ENCODE peak calls at places on chromosome 5, in nine cellular contexts. R is head of caudate nucleus; P is HFF-Myc; I is activated gamma-delta T cell treated with anti-CD3 and anti-CD28 coated beads, Interleukin-2, amount 50 U/mL, for 16 hours; W is GM20000; H is activated CD8-positive, alpha-beta memory T cell treated with anti-CD3 and anti-CD28 coated beads for 1 hour; L is nephron progenitor cell; B is EL; K is CD4-positive, CD25-positive, alpha-beta regulatory T cell. A is an unnamed sample.

GRCh38 chr5:172283020-172283861 is at the start of gene UBTD2:
- DNase-seq in R (peak), P (no peak), I (peak), W (peak), H (peak), L (peak), B (peak), K (peak), A (no peak)

GRCh38 chr5:132053483-132053882 is 7.0 kb upstream of the IL3 start:
- DNase-seq in R (no peak), P (no peak), I (no peak), W (no peak), H (no peak), L (no peak), B (no peak), K (no peak), A (no peak)

GRCh38 chr5:133293953-133294352 is 242.1 kb downstream of the HSPA4 start:
- DNase-seq in R (no peak), P (no peak), I (no peak), W (no peak), H (no peak), L (no peak), B (no peak), K (no peak), A (no peak)

GRCh38 chr5:40594811-40595210 is 84.9 kb upstream of the PTGER4 start:
- DNase-seq in R (no peak), P (no peak), I (no peak), W (no peak), H (no peak), L (no peak), B (peak), K (no peak), A (no peak)

GRCh38 chr5:143426437-143426991 is 23.0 kb upstream of the NR3C1 start:
- DNase-seq in R (no peak), P (no peak), I (no peak), W (no peak), H (no peak), L (no peak), B (no peak), K (no peak), A (no peak)

GRCh38 chr5:126054593-126055347 is 368.4 kb upstream of the GRAMD2B start:
- DNase-seq in R (no peak), P (no peak), I (no peak), W (no peak), H (no peak), L (no peak), B (no peak), K (no peak), A (no peak)

GRCh38 chr5:120901199-120901598 is 437.1 kb downstream of the PRR16 start:
- DNase-seq in R (no peak), P (no peak), I (no peak), W (no peak), H (no peak), L (no peak), B (peak), K (no peak), A (no peak)

GRCh38 chr5:29079771-29080170 is 2041.4 kb upstream of the CDH9 start:
- DNase-seq in R (no peak), P (no peak), I (no peak), W (no peak), H (no peak), L (peak), B (no peak), K (no peak), A (no peak)

GRCh38 chr5:55300890-55301289 is 6.6 kb downstream of the DHX29 start:
- DNase-seq in R (no peak), P (no peak), I (no peak), W (no peak), H (no peak), L (no peak), B (no peak), K (no peak), A (no peak)

GRCh38 chr5:98605010-98605425 is 168.4 kb upstream of the RGMB start:
- DNase-seq in R (no peak), P (no peak), I (no peak), W (no peak), H (no peak), L (no peak), B (peak), K (no peak), A (no peak)

GRCh38 chr5:110663525-110663924 is 62.9 kb downstream of the TMEM232 start:
- DNase-seq in R (no peak), P (no peak), I (no peak), W (peak), H (no peak), L (no peak), B (no peak), K (no peak), A (no peak)

GRCh38 chr5:132251220-132251725 is 6.2 kb upstream of the PDLIM4 start:
- DNase-seq in R (peak), P (no peak), I (no peak), W (no peak), H (no peak), L (no peak), B (peak), K (no peak), A (no peak)

GRCh38 chr5:4142842-4143241 is 547.2 kb downstream of the IRX1 start:
- DNase-seq in R (no peak), P (no peak), I (no peak), W (no peak), H (no peak), L (no peak), B (no peak), K (no peak), A (no peak)

GRCh38 chr5:31531543-31531887 is 378 bp downstream of the DROSHA start:
- DNase-seq in R (peak), P (no peak), I (peak), W (peak), H (no peak), L (peak), B (peak), K (no peak), A (no peak)

GRCh38 chr5:58722160-58722559 is 139.3 kb downstream of the RAB3C start:
- DNase-seq in R (no peak), P (no peak), I (no peak), W (no peak), H (no peak), L (no peak), B (no peak), K (no peak), A (no peak)

GRCh38 chr5:62585306-62585705 is 6.7 kb downstream of the LRRC70 start:
- DNase-seq in R (no peak), P (no peak), I (no peak), W (no peak), H (no peak), L (no peak), B (no peak), K (no peak), A (no peak)

GRCh38 chr5:171595801-171596231 is 176.4 kb downstream of the FGF18 start:
- DNase-seq in R (no peak), P (peak), I (no peak), W (no peak), H (no peak), L (no peak), B (peak), K (no peak), A (no peak)

GRCh38 chr5:135213466-135214239 is 179.6 kb upstream of the PITX1 start:
- DNase-seq in R (no peak), P (no peak), I (no peak), W (no peak), H (no peak), L (no peak), B (no peak), K (no peak), A (no peak)

GRCh38 chr5:173688708-173689107 is 72.3 kb upstream of the BOD1 start:
- DNase-seq in R (no peak), P (no peak), I (no peak), W (no peak), H (no peak), L (no peak), B (no peak), K (no peak), A (no peak)

GRCh38 chr5:80620206-80620605 is 34.2 kb upstream of the MSH3 start:
- DNase-seq in R (no peak), P (no peak), I (no peak), W (no peak), H (no peak), L (no peak), B (peak), K (no peak), A (no peak)

GRCh38 chr5:3661755-3662296 is 66.2 kb downstream of the IRX1 start:
- DNase-seq in R (no peak), P (no peak), I (no peak), W (no peak), H (no peak), L (no peak), B (no peak), K (no peak), A (no peak)

GRCh38 chr5:113147088-113147487 is 170.5 kb downstream of the DCP2 start:
- DNase-seq in R (no peak), P (peak), I (no peak), W (no peak), H (no peak), L (no peak), B (peak), K (no peak), A (no peak)

GRCh38 chr5:32251864-32252458 is 60.8 kb downstream of the MTMR12 start:
- DNase-seq in R (no peak), P (no peak), I (no peak), W (no peak), H (no peak), L (no peak), B (no peak), K (no peak), A (no peak)

GRCh38 chr5:141850183-141850768 is 27.9 kb downstream of the PCDH1 start:
- DNase-seq in R (no peak), P (no peak), I (no peak), W (peak), H (no peak), L (no peak), B (peak), K (peak), A (peak)

GRCh38 chr5:163024936-163025335 is 412.5 kb upstream of the CCNG1 start:
- DNase-seq in R (no peak), P (no peak), I (no peak), W (no peak), H (no peak), L (no peak), B (no peak), K (no peak), A (no peak)

GRCh38 chr5:176748073-176748966 is 62.0 kb upstream of the UNC5A start:
- DNase-seq in R (peak), P (no peak), I (no peak), W (no peak), H (no peak), L (no peak), B (peak), K (no peak), A (no peak)

GRCh38 chr5:131536211-131536826 is 98.7 kb downstream of the RAPGEF6 start:
- DNase-seq in R (no peak), P (no peak), I (no peak), W (peak), H (no peak), L (no peak), B (no peak), K (no peak), A (no peak)

GRCh38 chr5:151078490-151079262 is 2.2 kb downstream of the TNIP1 start:
- DNase-seq in R (no peak), P (no peak), I (peak), W (peak), H (no peak), L (no peak), B (no peak), K (peak), A (no peak)

GRCh38 chr5:88665750-88666215 is 217.2 kb downstream of the MEF2C start:
- DNase-seq in R (no peak), P (no peak), I (no peak), W (no peak), H (no peak), L (peak), B (no peak), K (no peak), A (no peak)

GRCh38 chr5:158039911-158040347 is 181.0 kb upstream of the CLINT1 start:
- DNase-seq in R (no peak), P (no peak), I (no peak), W (peak), H (no peak), L (no peak), B (no peak), K (no peak), A (no peak)

GRCh38 chr5:147055850-147056523 is 177.4 kb upstream of the PPP2R2B start:
- DNase-seq in R (no peak), P (no peak), I (no peak), W (no peak), H (no peak), L (peak), B (no peak), K (no peak), A (no peak)